ENCODE peak calls at places on chromosomes 3 and 15, in eight cellular contexts. K, J, C, U, W, T, F and X are unnamed samples.

GRCh38 chr3:135667061-135667460 is 298.5 kb upstream of the PPP2R3A start:
- DNase-seq in K (no peak), T (no peak), C (no peak), F (no peak), U (no peak), J (no peak), W (no peak), X (no peak)

GRCh38 chr3:170274641-170275040 is 52.4 kb downstream of the PRKCI start:
- DNase-seq in W (no peak), T (no peak), K (no peak), U (no peak), J (no peak), C (no peak), F (no peak), X (no peak)

GRCh38 chr15:85592148-85592547 is 202.6 kb downstream of the KLHL25 start:
- DNase-seq in W (no peak), U (no peak), K (no peak), J (no peak), F (no peak), C (peak; percentile 53), T (no peak), X (no peak)

GRCh38 chr3:194586839-194587238 is 46.4 kb downstream of the TMEM44 start:
- DNase-seq in U (no peak), J (no peak), W (no peak), C (no peak), K (no peak), T (no peak), F (no peak), X (no peak)

GRCh38 chr15:67146214-67146613 is 80.8 kb downstream of the SMAD3 start:
- DNase-seq in U (no peak), K (no peak), J (peak; percentile 58), W (no peak), F (peak; percentile 69), C (peak; percentile 73), T (peak; percentile 65), X (peak; percentile 58)

GRCh38 chr3:45223889-45224730 is 2.0 kb downstream of the TMEM158 start:
- DNase-seq in W (no peak), F (no peak), U (no peak), K (no peak), C (no peak), J (peak; percentile 47), T (no peak), X (no peak)

GRCh38 chr15:38041576-38041975 is 107.1 kb downstream of the TMCO5A start:
- DNase-seq in W (no peak), C (peak; percentile 39), K (no peak), U (no peak), J (no peak), T (no peak), F (no peak), X (no peak)

GRCh38 chr3:48428863-48429415 is 947 bp downstream of the PLXNB1 start:
- DNase-seq in K (no peak), T (peak; percentile 49), F (peak; percentile 79), W (no peak), C (no peak), U (peak; percentile 40), J (no peak), X (peak; percentile 53)

GRCh38 chr3:195352895-195353488 is 82.0 kb upstream of the XXYLT1 start:
- DNase-seq in F (no peak), W (no peak), K (no peak), U (no peak), J (peak; percentile 84), C (peak; percentile 62), T (no peak), X (no peak)

GRCh38 chr15:70636540-70637165 is 126.7 kb downstream of the UACA start:
- DNase-seq in J (no peak), T (no peak), U (no peak), W (no peak), F (no peak), K (no peak), C (no peak), X (no peak)

GRCh38 chr15:55499158-55499557 is 8.9 kb downstream of the DNAAF4 start:
- DNase-seq in T (no peak), W (no peak), F (no peak), U (no peak), K (no peak), C (no peak), J (no peak), X (no peak)

GRCh38 chr3:55690161-55690560 is 203.1 kb upstream of the WNT5A start:
- DNase-seq in W (peak; percentile 32), U (no peak), F (no peak), K (no peak), J (no peak), C (no peak), T (no peak), X (no peak)

GRCh38 chr15:73897441-73898261 is 24.3 kb downstream of the TBC1D21 start:
- DNase-seq in K (peak; percentile 31), C (peak; percentile 62), U (no peak), W (peak; percentile 30), T (no peak), J (peak; percentile 73), F (no peak), X (peak; percentile 63)

GRCh38 chr3:141412936-141413354 is 44.6 kb downstream of the ZBTB38 start:
- DNase-seq in W (no peak), T (peak; percentile 87), C (no peak), F (peak; percentile 98), J (no peak), K (no peak), U (peak; percentile 92), X (peak; percentile 93)

GRCh38 chr15:67906382-67906781 is 66.5 kb upstream of the RNU6-1 start:
- DNase-seq in J (no peak), U (no peak), W (peak; percentile 8), K (no peak), F (no peak), C (no peak), T (no peak), X (no peak)

GRCh38 chr3:70989174-70989573 is 594.4 kb downstream of the FOXP1 start:
- DNase-seq in J (no peak), T (no peak), U (no peak), K (no peak), F (no peak), W (no peak), C (peak; percentile 31), X (no peak)

GRCh38 chr3:71062920-71063767 is 520.4 kb downstream of the FOXP1 start:
- DNase-seq in F (no peak), C (no peak), T (no peak), U (peak; percentile 58), W (no peak), J (no peak), K (no peak), X (no peak)

GRCh38 chr15:73935547-73935946 is 9.3 kb downstream of the LOXL1 start:
- DNase-seq in F (no peak), T (no peak), C (no peak), W (no peak), J (no peak), U (no peak), K (no peak), X (no peak)